ENCODE peak calls at places on chromosome 1, in eight cellular contexts. N is breast epithelium, W is hepatocyte, G is nephron progenitor cell, L is vagina, X is CD14-positive monocyte, B is tibial nerve, Q is fibroblast of lung. E is an unnamed sample.
A peak's percentile ranks its signal among the peaks of the same experiment; 100 is the strongest.

GRCh38 chr1:221961532-221962292 is 219.8 kb upstream of the DUSP10 start:
- DNase-seq in N (no peak), W (peak; percentile 41), G (no peak), L (no peak), X (peak; percentile 69), B (no peak), Q (peak; percentile 63), E (no peak)

GRCh38 chr1:117061986-117062415 is 1.9 kb downstream of the TTF2 start:
- DNase-seq in N (no peak), W (peak; percentile 20), G (no peak), L (no peak), X (no peak), B (no peak), Q (peak; percentile 45), E (no peak)

GRCh38 chr1:36486088-36486435 is 3.3 kb upstream of the CSF3R start:
- DNase-seq in N (no peak), W (no peak), G (no peak), L (no peak), X (no peak), B (no peak), Q (no peak), E (no peak)

GRCh38 chr1:72498393-72498792 is 216.1 kb upstream of the NEGR1 start:
- DNase-seq in N (no peak), W (no peak), G (no peak), L (no peak), X (no peak), B (no peak), Q (peak; percentile 31), E (no peak)

GRCh38 chr1:15696956-15697521 is 12.9 kb downstream of the PLEKHM2 start:
- DNase-seq in N (no peak), W (no peak), G (no peak), L (no peak), X (peak; percentile 78), B (no peak), Q (no peak), E (no peak)

GRCh38 chr1:154418062-154418897 is 13.1 kb downstream of the IL6R start:
- DNase-seq in N (peak; percentile 79), W (peak; percentile 95), G (no peak), L (no peak), X (no peak), B (no peak), Q (no peak), E (no peak)

GRCh38 chr1:59029768-59030167 is 245.9 kb upstream of the JUN start:
- DNase-seq in N (no peak), W (peak; percentile 41), G (no peak), L (no peak), X (no peak), B (no peak), Q (no peak), E (no peak)

GRCh38 chr1:4931486-4931885 is 277.1 kb downstream of the AJAP1 start:
- DNase-seq in N (no peak), W (no peak), G (no peak), L (no peak), X (no peak), B (no peak), Q (no peak), E (no peak)

GRCh38 chr1:53421208-53421607 is 38.0 kb upstream of the DMRTB1 start:
- DNase-seq in N (no peak), W (no peak), G (no peak), L (no peak), X (no peak), B (no peak), Q (no peak), E (no peak)

GRCh38 chr1:5975133-5975880 is 16.9 kb downstream of the NPHP4 start:
- DNase-seq in N (no peak), W (peak; percentile 72), G (peak; percentile 62), L (no peak), X (no peak), B (no peak), Q (peak; percentile 61), E (peak; percentile 29)

GRCh38 chr1:64245495-64245894 is 42.1 kb downstream of the UBE2U start:
- DNase-seq in N (no peak), W (peak; percentile 23), G (no peak), L (no peak), X (no peak), B (no peak), Q (no peak), E (no peak)

GRCh38 chr1:111251570-111251969 is 24.1 kb downstream of the CHI3L2 start:
- DNase-seq in N (no peak), W (no peak), G (no peak), L (peak; percentile 58), X (no peak), B (no peak), Q (no peak), E (no peak)

DNA sequence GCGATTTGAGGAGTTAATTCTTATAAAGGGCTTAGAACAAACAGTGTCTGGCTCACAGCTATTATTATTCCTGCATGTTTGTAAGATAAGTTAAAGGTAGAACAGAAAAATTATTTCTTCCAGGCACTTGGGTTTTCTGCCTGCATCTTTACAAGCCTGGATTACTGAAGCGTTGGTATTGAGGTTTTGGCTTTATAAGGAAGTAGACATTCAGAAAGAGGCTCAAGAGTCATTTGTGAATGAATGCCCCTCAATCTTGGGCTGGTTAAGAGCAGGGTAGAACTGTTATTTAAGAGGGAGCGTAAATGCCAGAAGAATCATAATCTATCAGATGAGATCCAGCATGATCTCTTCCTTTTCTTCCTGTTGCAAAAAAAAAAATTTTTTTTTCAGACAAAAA is 77.3 kb upstream of the ARID1A start:
- DNase-seq in N (no peak), W (no peak), G (no peak), L (no peak), X (no peak), B (no peak), Q (no peak), E (no peak)
- TF ChIP-seq CTCF in N (no peak), W (no peak), G (no peak), L (no peak), X (no peak), B (no peak), Q (no peak), E (no peak)

DNA sequence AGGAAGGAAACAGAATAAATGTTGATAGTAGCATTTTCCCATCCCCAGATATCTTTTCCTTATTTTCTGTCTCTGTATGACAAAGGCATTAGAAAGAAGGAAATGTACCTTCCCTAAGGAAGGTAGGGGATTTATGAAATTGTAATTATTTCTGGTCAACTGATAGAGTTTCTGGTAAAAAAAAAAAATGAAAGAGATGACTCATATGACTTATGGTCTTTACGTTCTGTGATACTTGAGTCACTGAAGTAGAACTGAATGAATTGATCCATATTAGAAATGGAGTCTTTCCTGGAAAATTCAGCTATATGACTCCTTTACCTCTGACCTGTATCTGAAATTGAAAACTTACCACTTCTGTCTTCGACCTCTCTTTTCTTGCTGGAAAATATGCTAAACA is 364.5 kb upstream of the PTBP2 start:
- DNase-seq in N (no peak), W (no peak), G (no peak), L (no peak), X (no peak), B (no peak), Q (peak; percentile 32), E (no peak)
- TF ChIP-seq CTCF in N (no peak), W (no peak), G (no peak), L (no peak), X (no peak), B (no peak), Q (no peak), E (no peak)

GRCh38 chr1:23790696-23791433 is at the start of gene LYPLA2:
- DNase-seq in N (peak; percentile 95), W (peak; percentile 96), G (peak; percentile 90), L (no peak), X (peak; percentile 91), B (peak; percentile 92), Q (peak; percentile 89), E (peak; percentile 71)
- TF ChIP-seq CTCF in N (no peak), W (no peak), G (no peak), L (no peak), X (no peak), B (peak; percentile 21), Q (no peak), E (no peak)

GRCh38 chr1:155961937-155962336 is 16.4 kb downstream of the ARHGEF2 start:
- DNase-seq in N (no peak), W (no peak), G (no peak), L (no peak), X (peak; percentile 96), B (no peak), Q (peak; percentile 90), E (no peak)
- TF ChIP-seq CTCF in N (no peak), W (no peak), G (no peak), L (no peak), X (no peak), B (no peak), Q (peak; percentile 23), E (no peak)

DNA sequence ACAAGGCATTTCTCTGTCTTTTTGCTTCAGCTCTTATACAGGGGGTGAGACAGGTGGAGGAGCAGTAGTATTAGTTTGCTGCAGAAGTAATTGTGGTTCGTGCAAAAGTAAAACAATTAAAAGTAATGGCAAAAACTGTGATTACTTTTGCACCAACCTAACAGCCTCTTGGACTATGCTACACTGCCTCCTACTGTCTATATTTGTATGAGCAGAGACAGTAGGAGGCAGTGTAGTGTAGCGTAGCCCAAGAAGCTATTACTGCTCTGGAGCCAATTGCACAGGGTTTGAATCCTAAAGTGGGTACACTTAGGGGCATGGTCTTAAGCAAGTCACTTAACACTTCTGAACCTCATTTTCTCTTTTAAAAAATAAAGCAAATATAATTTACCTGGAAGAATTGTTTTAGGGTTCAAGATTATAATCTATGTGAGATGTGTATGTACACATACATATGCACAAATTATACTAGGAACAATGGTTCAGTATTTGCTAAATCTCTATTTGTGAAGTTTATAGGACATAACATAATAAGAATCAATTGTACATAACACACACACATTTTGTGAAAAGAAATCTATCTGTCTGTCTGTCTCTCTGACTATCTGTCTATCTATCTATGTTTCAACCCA is 103.8 kb downstream of the BRINP3 start:
- DNase-seq in N (no peak), W (peak; percentile 37), G (no peak), L (no peak), X (no peak), B (no peak), Q (peak; percentile 41), E (no peak)
- TF ChIP-seq CTCF in N (no peak), W (peak; percentile 54), G (peak; percentile 57), L (no peak), X (no peak), B (no peak), Q (peak; percentile 12), E (peak; percentile 68)

E was measured in progenitor cell of endocrine pancreas.